ENCODE peak calls at places on chromosomes 6 and 20, in seven cellular contexts. B, G, O, J, X, Z and M are unnamed samples. For H3K27me3, the result is how much of the 10 kb centered on the place peaks cover.

GRCh38 chr6:26204332-26205160 is 117.3 kb downstream of the HFE start:
- DNase-seq in B (peak), G (peak), O (peak), J (peak), X (peak), Z (peak), M (peak)

GRCh38 chr6:85449818-85450577 is at the start of gene NT5E:
- DNase-seq in B (no peak), G (peak), O (peak), J (peak), X (peak), Z (peak), M (peak)

GRCh38 chr6:107192739-107193296 is 77.5 kb upstream of the BEND3 start:
- DNase-seq in B (no peak), G (no peak), O (no peak), J (no peak), X (no peak), Z (no peak), M (no peak)

GRCh38 chr6:63573899-63574553 is 1.7 kb downstream of the LOC128125822 start:
- DNase-seq in B (peak), G (peak), O (peak), J (no peak), X (no peak), Z (no peak), M (no peak)

GRCh38 chr20:23634985-23635767 is 2.6 kb downstream of the CST3 start:
- DNase-seq in B (no peak), G (no peak), O (no peak), J (no peak), X (peak), Z (no peak), M (no peak)

GRCh38 chr6:56708810-56709597 is 66.3 kb upstream of the DST start:
- DNase-seq in B (peak), G (no peak), O (no peak), J (no peak), X (no peak), Z (no peak), M (no peak)

GRCh38 chr6:143556529-143556928 is 45.0 kb upstream of the FUCA2 start:
- DNase-seq in B (no peak), G (no peak), O (no peak), J (no peak), X (no peak), Z (no peak), M (no peak)

GRCh38 chr6:141203902-141204575 is 928.7 kb upstream of the GJE1 start:
- DNase-seq in B (no peak), G (no peak), O (no peak), J (no peak), X (no peak), Z (no peak), M (no peak)

GRCh38 chr6:100435299-100435698 is 29.4 kb downstream of the SIM1 start:
- DNase-seq in B (peak), G (no peak), O (no peak), J (no peak), X (no peak), Z (no peak), M (no peak)

GRCh38 chr6:155185544-155185943 is 78.3 kb upstream of the CLDN20 start:
- DNase-seq in B (peak), G (no peak), O (no peak), J (no peak), X (no peak), Z (no peak), M (no peak)

GRCh38 chr20:41174373-41174772 is 37.0 kb downstream of the PLCG1 start:
- DNase-seq in B (no peak), G (no peak), O (peak), J (peak), X (no peak), Z (no peak), M (no peak)

GRCh38 chr6:45548657-45549515 is 171.2 kb upstream of the SUPT3H start:
- DNase-seq in B (no peak), G (no peak), O (no peak), J (no peak), X (no peak), Z (no peak), M (no peak)

GRCh38 chr6:138007014-138007472 is 100.2 kb downstream of the PERP start:
- DNase-seq in B (peak), G (no peak), O (peak), J (no peak), X (peak), Z (no peak), M (no peak)

GRCh38 chr6:103798166-103798565 is 1061.6 kb downstream of the HACE1 start:
- DNase-seq in B (no peak), G (no peak), O (no peak), J (no peak), X (no peak), Z (no peak), M (no peak)

GRCh38 chr6:903746-904145 is 210.8 kb upstream of the EXOC2 start:
- DNase-seq in B (no peak), G (no peak), O (no peak), J (no peak), X (no peak), Z (no peak), M (no peak)

GRCh38 chr20:6008254-6008653 is 45.6 kb downstream of the LRRN4 start:
- DNase-seq in B (no peak), G (no peak), O (no peak), J (no peak), X (peak), Z (peak), M (no peak)

GRCh38 chr6:154356690-154357089 is at the start of gene IPCEF1:
- DNase-seq in B (no peak), G (no peak), O (no peak), J (no peak), X (no peak), Z (no peak), M (no peak)

GRCh38 chr6:104484191-104484590 is 375.5 kb downstream of the HACE1 start:
- DNase-seq in B (no peak), G (no peak), O (no peak), J (no peak), X (no peak), Z (no peak), M (no peak)

GRCh38 chr6:151832710-151833109 is 25.2 kb downstream of the ESR1 start:
- DNase-seq in B (no peak), G (no peak), O (no peak), J (no peak), X (no peak), Z (no peak), M (no peak)

GRCh38 chr20:53660078-53660909 is 66.7 kb upstream of the ZNF217 start:
- DNase-seq in B (no peak), G (no peak), O (peak), J (peak), X (no peak), Z (peak), M (no peak)

GRCh38 chr6:154408906-154409500 is 52.4 kb upstream of the IPCEF1 start:
- DNase-seq in B (no peak), G (no peak), O (no peak), J (no peak), X (no peak), Z (no peak), M (peak)

GRCh38 chr20:18252597-18253451 is 35.5 kb upstream of the ZNF133 start:
- DNase-seq in B (peak), G (no peak), O (no peak), J (no peak), X (no peak), Z (no peak), M (no peak)

GRCh38 chr6:153145591-153145990 is 14.5 kb upstream of the RGS17 start:
- DNase-seq in B (no peak), G (no peak), O (no peak), J (no peak), X (no peak), Z (no peak), M (no peak)

GRCh38 chr6:45447005-45447404 is 69.3 kb upstream of the SUPT3H start:
- DNase-seq in B (no peak), G (no peak), O (no peak), J (no peak), X (no peak), Z (no peak), M (no peak)

GRCh38 chr20:5393218-5393870 is 76.6 kb upstream of the PROKR2 start:
- DNase-seq in B (no peak), G (no peak), O (no peak), J (no peak), X (no peak), Z (no peak), M (no peak)

GRCh38 chr6:116764961-116765841 is at the start of gene FAM162B:
- DNase-seq in B (no peak), G (no peak), O (no peak), J (no peak), X (peak), Z (peak), M (no peak)

DNA sequence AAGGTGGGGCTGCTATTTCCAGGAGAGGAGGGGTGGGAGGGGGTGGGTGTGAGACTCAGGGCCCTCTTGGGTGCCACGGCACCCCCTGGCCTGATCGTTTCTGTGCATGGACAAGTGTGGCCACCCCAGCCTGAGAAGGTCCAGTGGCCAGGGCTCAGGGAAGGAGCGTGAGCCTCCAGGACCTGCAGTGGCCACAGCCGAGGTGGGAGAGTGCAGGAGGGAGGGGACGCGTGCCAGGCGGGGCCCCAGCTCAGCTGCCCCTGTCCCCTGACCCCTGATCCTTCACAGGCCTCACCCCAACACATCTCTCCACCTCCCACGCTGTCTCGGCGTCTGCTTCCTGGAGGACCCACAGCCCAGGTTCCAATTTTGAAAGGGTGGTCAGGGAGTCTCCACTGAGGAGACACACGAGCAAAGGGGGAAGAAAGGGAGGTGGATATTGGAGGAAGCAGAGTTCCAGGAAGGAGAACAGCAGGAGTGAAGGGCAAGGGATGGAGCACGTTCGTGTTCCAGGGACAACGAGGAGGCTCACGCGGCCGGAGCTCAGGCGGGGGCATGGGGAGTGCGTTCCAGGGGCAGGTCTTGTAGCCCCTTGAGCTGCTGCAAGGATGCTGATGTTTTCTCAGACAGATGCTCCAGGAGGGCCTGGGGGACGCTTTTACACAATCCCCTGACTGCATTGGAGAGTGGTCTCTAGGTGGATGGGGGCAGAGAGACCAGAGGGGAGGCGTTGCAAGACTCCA is 4.2 kb upstream of the HRH3 start:
- DNase-seq in B (no peak), G (no peak), O (no peak), J (no peak), X (no peak), Z (no peak), M (no peak)
- H3K27me3 ChIP-seq in B (under half), G (under half), O (under half), J (half or more), X (under half), Z (half or more), M (under half)

DNA sequence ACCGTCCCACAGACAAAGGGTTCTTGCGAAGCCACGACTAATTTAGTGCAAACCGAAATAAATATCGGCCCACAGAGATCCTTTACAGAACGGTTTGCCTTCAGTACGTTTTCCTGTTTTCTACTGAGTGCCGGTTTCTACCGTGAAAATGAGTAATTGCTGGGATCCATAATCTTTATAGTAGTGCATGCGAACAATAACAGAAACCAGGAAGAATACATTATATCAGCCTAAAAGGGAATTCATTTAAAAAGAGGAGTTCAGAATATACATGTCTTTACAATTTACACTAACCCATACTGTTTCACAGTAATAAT is 292 bp upstream of the MTCL3 start:
- DNase-seq in B (no peak), G (no peak), O (no peak), J (no peak), X (no peak), Z (no peak), M (no peak)
- H3K4me3 ChIP-seq in B (no peak), G (no peak), O (no peak), J (no peak), X (no peak), Z (no peak), M (peak)

GRCh38 chr20:600736-601135 is 9.4 kb downstream of the TCF15 start:
- DNase-seq in B (no peak), G (no peak), O (no peak), J (no peak), X (no peak), Z (no peak), M (no peak)
- TF ChIP-seq CTCF in B (no peak), G (no peak), O (no peak), J (no peak), X (no peak), Z (no peak), M (no peak)

GRCh38 chr6:33974471-33974870 is 170.7 kb upstream of the MLN start:
- DNase-seq in B (no peak), G (no peak), O (no peak), J (peak), X (no peak), Z (no peak), M (peak)
- H3K27me3 ChIP-seq in B (under half), G (under half), O (under half), J (half or more), X (under half), Z (under half), M (under half)

GRCh38 chr6:163418273-163419029 is 3.9 kb downstream of the QKI start:
- DNase-seq in B (no peak), G (no peak), O (no peak), J (no peak), X (no peak), Z (no peak), M (no peak)
- H3K4me3 ChIP-seq in B (no peak), G (no peak), O (no peak), J (no peak), X (no peak), Z (peak), M (peak)